ENCODE peak calls at places on chromosome 12, in six cellular contexts. One of them, this sample, is unnamed. For H3K4me1, the result is how much of the 10 kb centered on the place peaks cover.

GRCh38 chr12:7374423-7375144 is 69.4 kb downstream of the CD163L1 start:
- DNase-seq in uterus: no peak
- DNase-seq in stomach: no peak
- DNase-seq in small intestine: peak
- DNase-seq in left lung: peak
- DNase-seq in sigmoid colon: peak
- DNase-seq in this sample: peak

GRCh38 chr12:110424237-110424636 is 20.7 kb upstream of the ANAPC7 start:
- DNase-seq in stomach: no peak
- DNase-seq in left lung: no peak
- DNase-seq in sigmoid colon: no peak
- DNase-seq in uterus: no peak
- DNase-seq in small intestine: no peak
- DNase-seq in this sample: no peak

GRCh38 chr12:51009038-51009437 is 17.1 kb downstream of the SLC11A2 start:
- DNase-seq in stomach: peak
- DNase-seq in left lung: peak
- DNase-seq in sigmoid colon: peak
- DNase-seq in small intestine: peak
- DNase-seq in uterus: peak
- DNase-seq in this sample: no peak

GRCh38 chr12:29241821-29242591 is 92.9 kb downstream of the FAR2 start:
- DNase-seq in stomach: peak
- DNase-seq in small intestine: peak
- DNase-seq in uterus: no peak
- DNase-seq in left lung: peak
- DNase-seq in sigmoid colon: no peak
- DNase-seq in this sample: no peak

GRCh38 chr12:106142591-106143261 is 4.0 kb upstream of the NUAK1 start:
- DNase-seq in small intestine: no peak
- DNase-seq in stomach: no peak
- DNase-seq in left lung: no peak
- DNase-seq in uterus: no peak
- DNase-seq in sigmoid colon: no peak
- DNase-seq in this sample: no peak

GRCh38 chr12:19130224-19131019 is 889 bp downstream of the PLEKHA5 start:
- DNase-seq in left lung: peak
- DNase-seq in sigmoid colon: peak
- DNase-seq in uterus: peak
- DNase-seq in small intestine: peak
- DNase-seq in stomach: peak
- DNase-seq in this sample: peak

GRCh38 chr12:128387811-128388422 is 120.9 kb downstream of the TMEM132C start:
- DNase-seq in small intestine: peak
- DNase-seq in uterus: peak
- DNase-seq in stomach: peak
- DNase-seq in left lung: peak
- DNase-seq in sigmoid colon: no peak
- DNase-seq in this sample: peak

GRCh38 chr12:7929069-7929792 is 6.8 kb downstream of the SLC2A3 start:
- DNase-seq in left lung: no peak
- DNase-seq in small intestine: no peak
- DNase-seq in uterus: no peak
- DNase-seq in sigmoid colon: no peak
- DNase-seq in stomach: no peak
- DNase-seq in this sample: no peak

GRCh38 chr12:108939594-108939993 is 59.7 kb downstream of the DAO start:
- DNase-seq in stomach: no peak
- DNase-seq in small intestine: peak
- DNase-seq in sigmoid colon: no peak
- DNase-seq in left lung: no peak
- DNase-seq in uterus: no peak
- DNase-seq in this sample: no peak

GRCh38 chr12:88242161-88242925 is 100.2 kb downstream of the TMTC3 start:
- DNase-seq in small intestine: no peak
- DNase-seq in stomach: no peak
- DNase-seq in uterus: peak
- DNase-seq in sigmoid colon: peak
- DNase-seq in left lung: no peak
- DNase-seq in this sample: no peak

DNA sequence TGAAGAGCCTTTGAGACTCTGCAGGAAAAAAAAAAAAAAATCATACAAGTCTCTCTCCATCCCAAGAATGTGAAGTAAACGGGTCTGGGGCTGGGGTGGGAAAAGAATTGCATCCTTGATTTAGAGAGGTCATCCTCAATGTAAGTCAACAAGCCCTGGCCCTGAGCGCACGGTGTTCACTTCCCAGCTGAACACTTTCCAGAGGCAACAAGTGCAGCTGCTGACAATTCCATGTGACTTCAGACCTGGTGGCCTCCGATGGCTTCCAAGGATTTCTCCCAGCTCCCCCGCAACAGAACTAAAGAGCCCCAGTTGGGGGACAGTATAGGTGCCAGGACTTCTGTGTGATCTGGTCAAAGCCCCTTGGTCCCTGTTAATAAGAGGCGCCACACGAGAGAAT is 2.4 kb downstream of the RILPL1 start:
- DNase-seq in small intestine: no peak
- DNase-seq in uterus: no peak
- DNase-seq in sigmoid colon: no peak
- DNase-seq in stomach: no peak
- DNase-seq in left lung: no peak
- DNase-seq in this sample: no peak
- H3K4me3 ChIP-seq in small intestine: no peak
- H3K4me3 ChIP-seq in uterus: no peak
- H3K4me3 ChIP-seq in sigmoid colon: no peak
- H3K4me3 ChIP-seq in stomach: no peak
- H3K4me3 ChIP-seq in left lung: no peak
- H3K4me3 ChIP-seq in this sample: no peak

GRCh38 chr12:89345830-89346740 is 6.2 kb downstream of the DUSP6 start:
- DNase-seq in sigmoid colon: peak
- DNase-seq in stomach: peak
- DNase-seq in uterus: peak
- DNase-seq in left lung: peak
- DNase-seq in small intestine: peak
- DNase-seq in this sample: peak

GRCh38 chr12:89345376-89345775 is 6.9 kb downstream of the DUSP6 start:
- DNase-seq in left lung: no peak
- DNase-seq in sigmoid colon: no peak
- DNase-seq in uterus: no peak
- DNase-seq in stomach: no peak
- DNase-seq in small intestine: no peak
- DNase-seq in this sample: no peak

GRCh38 chr12:89344862-89345202 is 7.5 kb downstream of the DUSP6 start:
- DNase-seq in stomach: no peak
- DNase-seq in small intestine: peak
- DNase-seq in left lung: no peak
- DNase-seq in sigmoid colon: no peak
- DNase-seq in uterus: no peak
- DNase-seq in this sample: no peak

GRCh38 chr12:89344043-89344861 is 8.0 kb downstream of the DUSP6 start:
- DNase-seq in small intestine: no peak
- DNase-seq in stomach: no peak
- DNase-seq in sigmoid colon: no peak
- DNase-seq in uterus: no peak
- DNase-seq in left lung: no peak
- DNase-seq in this sample: no peak

GRCh38 chr12:89343127-89343526 is 9.2 kb downstream of the DUSP6 start:
- DNase-seq in uterus: peak
- DNase-seq in left lung: no peak
- DNase-seq in small intestine: no peak
- DNase-seq in stomach: no peak
- DNase-seq in sigmoid colon: no peak
- DNase-seq in this sample: no peak
- H3K4me1 ChIP-seq in uterus: under half
- H3K4me1 ChIP-seq in left lung: under half
- H3K4me1 ChIP-seq in small intestine: under half
- H3K4me1 ChIP-seq in stomach: under half
- H3K4me1 ChIP-seq in sigmoid colon: under half
- H3K4me1 ChIP-seq in this sample: under half

GRCh38 chr12:89353823-89354629 is 1.7 kb upstream of the DUSP6 start:
- DNase-seq in small intestine: peak
- DNase-seq in left lung: peak
- DNase-seq in stomach: peak
- DNase-seq in sigmoid colon: peak
- DNase-seq in uterus: peak
- DNase-seq in this sample: peak

GRCh38 chr12:89356069-89356665 is 3.9 kb upstream of the DUSP6 start:
- DNase-seq in uterus: no peak
- DNase-seq in left lung: no peak
- DNase-seq in sigmoid colon: no peak
- DNase-seq in stomach: no peak
- DNase-seq in small intestine: no peak
- DNase-seq in this sample: no peak

GRCh38 chr12:89354630-89354931 is 2.3 kb upstream of the DUSP6 start:
- DNase-seq in stomach: no peak
- DNase-seq in left lung: no peak
- DNase-seq in uterus: no peak
- DNase-seq in small intestine: peak
- DNase-seq in sigmoid colon: no peak
- DNase-seq in this sample: no peak

GRCh38 chr12:89357297-89357730 is 5.0 kb upstream of the DUSP6 start:
- DNase-seq in stomach: no peak
- DNase-seq in uterus: no peak
- DNase-seq in left lung: no peak
- DNase-seq in sigmoid colon: no peak
- DNase-seq in small intestine: peak
- DNase-seq in this sample: no peak

DNA sequence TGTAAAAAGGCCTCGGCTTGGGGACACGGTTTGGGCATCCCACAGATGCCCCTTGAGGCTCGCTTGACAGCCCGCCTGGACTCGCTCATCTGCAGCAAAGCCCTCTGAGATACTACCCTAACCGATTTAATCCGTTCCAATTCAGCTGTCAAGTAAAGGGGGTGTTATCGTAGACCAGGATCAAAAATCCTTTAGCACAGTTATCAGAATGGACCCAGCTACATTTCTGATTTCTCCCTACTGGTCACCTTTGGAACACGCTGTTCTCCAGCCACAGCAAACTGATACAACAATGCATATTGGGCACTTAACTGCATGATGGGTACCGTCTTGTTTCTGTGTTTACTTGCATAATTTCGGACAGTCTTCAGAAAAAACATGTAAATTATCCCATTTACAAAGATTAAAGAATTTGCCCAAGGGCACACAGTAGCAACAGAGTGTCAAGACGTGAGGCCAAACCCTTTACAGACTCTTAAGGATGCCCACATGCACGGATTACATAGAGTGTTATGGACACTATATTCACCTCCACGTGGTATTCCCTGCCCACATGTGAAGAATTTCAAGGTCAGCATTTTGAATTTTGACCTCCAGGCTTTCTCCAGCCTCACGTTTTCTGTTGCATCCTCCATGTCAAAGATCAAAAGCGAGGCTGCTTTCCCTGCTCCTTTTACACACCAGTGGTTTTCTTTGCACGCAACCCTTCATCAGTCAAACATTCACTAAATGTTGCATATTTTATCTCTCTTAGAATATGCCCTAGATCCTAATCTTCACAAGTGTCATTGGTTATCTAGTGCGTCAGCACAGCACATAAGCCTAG is 3.2 kb upstream of the DUSP6 start:
- DNase-seq in left lung: no peak
- DNase-seq in sigmoid colon: no peak
- DNase-seq in small intestine: no peak
- DNase-seq in stomach: no peak
- DNase-seq in uterus: no peak
- DNase-seq in this sample: no peak
- H3K4me3 ChIP-seq in left lung: peak
- H3K4me3 ChIP-seq in sigmoid colon: peak
- H3K4me3 ChIP-seq in small intestine: no peak
- H3K4me3 ChIP-seq in stomach: peak
- H3K4me3 ChIP-seq in uterus: no peak
- H3K4me3 ChIP-seq in this sample: peak

GRCh38 chr12:124855275-124855957 is 8.2 kb downstream of the SCARB1 start:
- DNase-seq in uterus: no peak
- DNase-seq in left lung: no peak
- DNase-seq in small intestine: no peak
- DNase-seq in stomach: no peak
- DNase-seq in sigmoid colon: no peak
- DNase-seq in this sample: no peak

GRCh38 chr12:124854637-124855184 is 9.0 kb downstream of the SCARB1 start:
- DNase-seq in sigmoid colon: no peak
- DNase-seq in stomach: no peak
- DNase-seq in uterus: no peak
- DNase-seq in left lung: no peak
- DNase-seq in small intestine: no peak
- DNase-seq in this sample: no peak

GRCh38 chr12:124856132-124856841 is 7.4 kb downstream of the SCARB1 start:
- DNase-seq in small intestine: no peak
- DNase-seq in sigmoid colon: no peak
- DNase-seq in left lung: no peak
- DNase-seq in uterus: no peak
- DNase-seq in stomach: no peak
- DNase-seq in this sample: no peak

GRCh38 chr12:124857921-124858461 is 5.7 kb downstream of the SCARB1 start:
- DNase-seq in small intestine: no peak
- DNase-seq in uterus: no peak
- DNase-seq in sigmoid colon: no peak
- DNase-seq in left lung: no peak
- DNase-seq in stomach: no peak
- DNase-seq in this sample: no peak

DNA sequence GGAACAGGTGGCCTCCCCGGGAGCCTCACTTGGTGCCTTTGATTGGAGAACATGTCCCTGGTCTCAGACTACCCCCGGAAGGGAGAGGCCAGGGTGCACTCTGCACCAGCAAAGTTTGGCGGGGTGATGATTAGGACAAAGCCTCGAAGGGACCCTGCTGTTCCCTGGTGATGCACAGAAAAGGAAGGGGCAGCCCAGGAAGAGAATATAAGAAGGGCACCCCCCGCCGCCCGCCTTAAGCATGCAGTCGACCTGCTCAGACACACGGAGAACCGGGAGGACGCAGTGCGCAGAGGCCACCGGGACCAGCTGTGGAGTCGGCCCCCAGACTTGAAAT is 6.9 kb downstream of the SCARB1 start:
- DNase-seq in sigmoid colon: no peak
- DNase-seq in uterus: no peak
- DNase-seq in small intestine: no peak
- DNase-seq in stomach: no peak
- DNase-seq in left lung: no peak
- DNase-seq in this sample: no peak
- H3K4me1 ChIP-seq in sigmoid colon: under half
- H3K4me1 ChIP-seq in uterus: under half
- H3K4me1 ChIP-seq in small intestine: under half
- H3K4me1 ChIP-seq in stomach: under half
- H3K4me1 ChIP-seq in left lung: under half
- H3K4me1 ChIP-seq in this sample: under half

This sample was measured in breast epithelium.